ENCODE peak calls at places on chromosomes 2 and 18, in five cellular contexts. R is HTR-8/SVneo; V is cardiac fibroblast; O is HS-5; Z is CD4-positive, alpha-beta T cell. B is an unnamed sample.

GRCh38 chr2:147082850-147083522 is 761.8 kb upstream of the ACVR2A start:
- DNase-seq in R (peak; percentile 39), V (peak; percentile 87), O (peak; percentile 38), Z (peak; percentile 49), B (peak; percentile 59)

GRCh38 chr2:197615033-197615652 is 60.2 kb downstream of the RFTN2 start:
- DNase-seq in R (no peak), V (no peak), O (no peak), Z (no peak), B (no peak)

GRCh38 chr2:2731101-2731850 is 400.2 kb upstream of the MYT1L start:
- DNase-seq in R (no peak), V (no peak), O (no peak), Z (no peak), B (no peak)

GRCh38 chr2:196233033-196233807 is 61.8 kb upstream of the STK17B start:
- DNase-seq in R (peak; percentile 71), V (peak; percentile 76), O (peak; percentile 83), Z (no peak), B (no peak)

GRCh38 chr2:201909961-201910361 is 103.6 kb downstream of the CDK15 start:
- DNase-seq in R (no peak), V (peak; percentile 40), O (peak; percentile 33), Z (no peak), B (no peak)

GRCh38 chr2:16031848-16032159 is 91.5 kb downstream of the MYCN start:
- DNase-seq in R (no peak), V (no peak), O (no peak), Z (no peak), B (no peak)

GRCh38 chr2:202564226-202564625 is 70.5 kb upstream of the FAM117B start:
- DNase-seq in R (no peak), V (peak; percentile 32), O (no peak), Z (no peak), B (no peak)

GRCh38 chr2:201883559-201883958 is 77.2 kb downstream of the CDK15 start:
- DNase-seq in R (no peak), V (no peak), O (no peak), Z (no peak), B (no peak)

GRCh38 chr2:227415538-227416424 is 28.0 kb upstream of the SCYGR1 start:
- DNase-seq in R (peak; percentile 73), V (peak; percentile 92), O (peak; percentile 50), Z (no peak), B (no peak)

GRCh38 chr2:241188386-241189092 is at the start of gene ANO7:
- DNase-seq in R (no peak), V (no peak), O (no peak), Z (no peak), B (no peak)

GRCh38 chr2:234814366-234814765 is 137.5 kb upstream of the SH3BP4 start:
- DNase-seq in R (no peak), V (no peak), O (no peak), Z (no peak), B (no peak)

GRCh38 chr2:43227830-43228280 is 1.4 kb upstream of the ZFP36L2 start:
- DNase-seq in R (no peak), V (no peak), O (no peak), Z (no peak), B (no peak)

GRCh38 chr2:191642541-191642940 is 35.4 kb upstream of the NABP1 start:
- DNase-seq in R (no peak), V (no peak), O (no peak), Z (no peak), B (no peak)

GRCh38 chr2:1159013-1159412 is 208.4 kb downstream of the SNTG2 start:
- DNase-seq in R (no peak), V (no peak), O (no peak), Z (no peak), B (no peak)

GRCh38 chr18:55988537-55988936 is 400.5 kb upstream of the TCF4 start:
- DNase-seq in R (no peak), V (peak; percentile 51), O (no peak), Z (no peak), B (no peak)